ENCODE peak calls at places on chromosomes 3 and 15, in nine cellular contexts. One of them, this sample, is unnamed.
A peak's percentile ranks its signal among the peaks of the same experiment; 100 is the strongest.

GRCh38 chr3:16013563-16013962 is 160.9 kb upstream of the GALNT15 start:
- DNase-seq in transverse colon: no peak
- DNase-seq in spleen: no peak
- DNase-seq in HCT116: no peak
- DNase-seq in SK-N-MC: no peak
- DNase-seq in breast epithelium: no peak
- DNase-seq in prostate gland: no peak
- DNase-seq in HepG2: no peak
- DNase-seq in esophagus muscularis mucosa: no peak
- DNase-seq in this sample: no peak

GRCh38 chr15:72174551-72175165 is 22.9 kb downstream of the GRAMD2A start:
- DNase-seq in HCT116: no peak
- DNase-seq in breast epithelium: no peak
- DNase-seq in transverse colon: no peak
- DNase-seq in esophagus muscularis mucosa: peak; percentile 82
- DNase-seq in HepG2: no peak
- DNase-seq in SK-N-MC: no peak
- DNase-seq in prostate gland: no peak
- DNase-seq in spleen: peak; percentile 52
- DNase-seq in this sample: no peak

GRCh38 chr3:162534431-162534830 is 1037.8 kb downstream of the OTOL1 start:
- DNase-seq in breast epithelium: no peak
- DNase-seq in prostate gland: no peak
- DNase-seq in HepG2: no peak
- DNase-seq in esophagus muscularis mucosa: no peak
- DNase-seq in SK-N-MC: no peak
- DNase-seq in transverse colon: no peak
- DNase-seq in HCT116: no peak
- DNase-seq in spleen: no peak
- DNase-seq in this sample: no peak

GRCh38 chr3:55511895-55512585 is 24.9 kb upstream of the WNT5A start:
- DNase-seq in HCT116: no peak
- DNase-seq in SK-N-MC: no peak
- DNase-seq in HepG2: no peak
- DNase-seq in spleen: no peak
- DNase-seq in transverse colon: no peak
- DNase-seq in prostate gland: no peak
- DNase-seq in breast epithelium: no peak
- DNase-seq in esophagus muscularis mucosa: no peak
- DNase-seq in this sample: no peak

GRCh38 chr3:188362405-188362831 is 208.5 kb downstream of the LPP start:
- DNase-seq in HepG2: peak; percentile 73
- DNase-seq in breast epithelium: no peak
- DNase-seq in spleen: no peak
- DNase-seq in prostate gland: peak; percentile 14
- DNase-seq in esophagus muscularis mucosa: no peak
- DNase-seq in SK-N-MC: no peak
- DNase-seq in transverse colon: no peak
- DNase-seq in HCT116: peak; percentile 49
- DNase-seq in this sample: no peak

GRCh38 chr3:8318002-8318649 is 183.5 kb upstream of the LMCD1 start:
- DNase-seq in SK-N-MC: no peak
- DNase-seq in spleen: no peak
- DNase-seq in esophagus muscularis mucosa: no peak
- DNase-seq in prostate gland: no peak
- DNase-seq in HCT116: no peak
- DNase-seq in transverse colon: no peak
- DNase-seq in breast epithelium: no peak
- DNase-seq in HepG2: no peak
- DNase-seq in this sample: no peak

GRCh38 chr15:40069178-40070165 is 30.5 kb upstream of the SRP14 start:
- DNase-seq in prostate gland: peak; percentile 95
- DNase-seq in transverse colon: peak; percentile 95
- DNase-seq in HepG2: peak; percentile 76
- DNase-seq in breast epithelium: peak; percentile 99
- DNase-seq in SK-N-MC: no peak
- DNase-seq in esophagus muscularis mucosa: peak; percentile 93
- DNase-seq in spleen: peak; percentile 93
- DNase-seq in HCT116: peak; percentile 73
- DNase-seq in this sample: peak; percentile 94

GRCh38 chr3:61357902-61358301 is 106.7 kb upstream of the FHIT start:
- DNase-seq in prostate gland: no peak
- DNase-seq in SK-N-MC: no peak
- DNase-seq in spleen: no peak
- DNase-seq in transverse colon: no peak
- DNase-seq in breast epithelium: no peak
- DNase-seq in HepG2: no peak
- DNase-seq in HCT116: no peak
- DNase-seq in esophagus muscularis mucosa: no peak
- DNase-seq in this sample: no peak

GRCh38 chr3:102183623-102184022 is 251.2 kb upstream of the ZPLD1 start:
- DNase-seq in breast epithelium: no peak
- DNase-seq in HepG2: no peak
- DNase-seq in esophagus muscularis mucosa: no peak
- DNase-seq in HCT116: no peak
- DNase-seq in transverse colon: no peak
- DNase-seq in prostate gland: no peak
- DNase-seq in SK-N-MC: no peak
- DNase-seq in spleen: no peak
- DNase-seq in this sample: no peak

GRCh38 chr15:92394327-92395175 is 870 bp downstream of the ST8SIA2 start:
- DNase-seq in HepG2: no peak
- DNase-seq in breast epithelium: no peak
- DNase-seq in transverse colon: no peak
- DNase-seq in SK-N-MC: no peak
- DNase-seq in spleen: no peak
- DNase-seq in prostate gland: no peak
- DNase-seq in HCT116: no peak
- DNase-seq in esophagus muscularis mucosa: no peak
- DNase-seq in this sample: no peak

GRCh38 chr3:99579246-99579645 is 59.1 kb upstream of the COL8A1 start:
- DNase-seq in prostate gland: no peak
- DNase-seq in breast epithelium: no peak
- DNase-seq in spleen: no peak
- DNase-seq in esophagus muscularis mucosa: no peak
- DNase-seq in HCT116: no peak
- DNase-seq in HepG2: peak; percentile 4
- DNase-seq in SK-N-MC: no peak
- DNase-seq in transverse colon: no peak
- DNase-seq in this sample: no peak

GRCh38 chr3:127697531-127698240 is 24.9 kb downstream of the ABTB1 start:
- DNase-seq in transverse colon: peak; percentile 62
- DNase-seq in HCT116: peak; percentile 50
- DNase-seq in SK-N-MC: no peak
- DNase-seq in spleen: peak; percentile 90
- DNase-seq in esophagus muscularis mucosa: peak; percentile 95
- DNase-seq in HepG2: peak; percentile 58
- DNase-seq in prostate gland: peak; percentile 59
- DNase-seq in breast epithelium: no peak
- DNase-seq in this sample: peak; percentile 97

GRCh38 chr3:58044656-58045055 is 36.4 kb downstream of the FLNB start:
- DNase-seq in SK-N-MC: no peak
- DNase-seq in transverse colon: no peak
- DNase-seq in spleen: no peak
- DNase-seq in HepG2: no peak
- DNase-seq in HCT116: no peak
- DNase-seq in prostate gland: no peak
- DNase-seq in esophagus muscularis mucosa: no peak
- DNase-seq in breast epithelium: no peak
- DNase-seq in this sample: no peak

GRCh38 chr15:70806992-70807712 is 43.8 kb upstream of the UACA start:
- DNase-seq in transverse colon: peak; percentile 41
- DNase-seq in HCT116: no peak
- DNase-seq in spleen: peak; percentile 78
- DNase-seq in HepG2: no peak
- DNase-seq in breast epithelium: no peak
- DNase-seq in esophagus muscularis mucosa: no peak
- DNase-seq in SK-N-MC: no peak
- DNase-seq in prostate gland: no peak
- DNase-seq in this sample: peak; percentile 83

GRCh38 chr15:31402511-31403056 is 75.9 kb downstream of the KLF13 start:
- DNase-seq in breast epithelium: no peak
- DNase-seq in HepG2: no peak
- DNase-seq in HCT116: no peak
- DNase-seq in transverse colon: no peak
- DNase-seq in SK-N-MC: no peak
- DNase-seq in prostate gland: no peak
- DNase-seq in spleen: no peak
- DNase-seq in esophagus muscularis mucosa: no peak
- DNase-seq in this sample: peak; percentile 66

GRCh38 chr15:50183112-50183794 is 1.3 kb downstream of the SLC27A2 start:
- DNase-seq in HepG2: no peak
- DNase-seq in HCT116: no peak
- DNase-seq in esophagus muscularis mucosa: no peak
- DNase-seq in breast epithelium: no peak
- DNase-seq in spleen: no peak
- DNase-seq in prostate gland: no peak
- DNase-seq in transverse colon: no peak
- DNase-seq in SK-N-MC: no peak
- DNase-seq in this sample: no peak
- TF ChIP-seq POLR2AphosphoS5 in HepG2: no peak
- TF ChIP-seq POLR2AphosphoS5 in HCT116: no peak
- TF ChIP-seq POLR2AphosphoS5 in esophagus muscularis mucosa: no peak
- TF ChIP-seq POLR2AphosphoS5 in breast epithelium: no peak
- TF ChIP-seq POLR2AphosphoS5 in spleen: no peak
- TF ChIP-seq POLR2AphosphoS5 in prostate gland: no peak
- TF ChIP-seq POLR2AphosphoS5 in transverse colon: no peak
- TF ChIP-seq POLR2AphosphoS5 in SK-N-MC: no peak
- TF ChIP-seq POLR2AphosphoS5 in this sample: no peak

GRCh38 chr15:25067725-25068309 is 113.0 kb downstream of the SNRPN start:
- DNase-seq in SK-N-MC: no peak
- DNase-seq in esophagus muscularis mucosa: no peak
- DNase-seq in HepG2: no peak
- DNase-seq in spleen: peak; percentile 21
- DNase-seq in transverse colon: no peak
- DNase-seq in HCT116: no peak
- DNase-seq in prostate gland: no peak
- DNase-seq in breast epithelium: no peak
- DNase-seq in this sample: peak; percentile 26

GRCh38 chr15:25070357-25070963 is 115.7 kb downstream of the SNRPN start:
- DNase-seq in breast epithelium: no peak
- DNase-seq in prostate gland: no peak
- DNase-seq in HepG2: no peak
- DNase-seq in HCT116: no peak
- DNase-seq in transverse colon: no peak
- DNase-seq in esophagus muscularis mucosa: no peak
- DNase-seq in spleen: peak; percentile 31
- DNase-seq in SK-N-MC: no peak
- DNase-seq in this sample: no peak

GRCh38 chr15:25068696-25069095 is 113.9 kb downstream of the SNRPN start:
- DNase-seq in transverse colon: no peak
- DNase-seq in prostate gland: no peak
- DNase-seq in esophagus muscularis mucosa: no peak
- DNase-seq in breast epithelium: no peak
- DNase-seq in SK-N-MC: no peak
- DNase-seq in spleen: no peak
- DNase-seq in HepG2: no peak
- DNase-seq in HCT116: no peak
- DNase-seq in this sample: no peak

GRCh38 chr15:25072857-25073476 is 118.2 kb downstream of the SNRPN start:
- DNase-seq in HepG2: no peak
- DNase-seq in spleen: no peak
- DNase-seq in esophagus muscularis mucosa: no peak
- DNase-seq in SK-N-MC: no peak
- DNase-seq in breast epithelium: no peak
- DNase-seq in transverse colon: no peak
- DNase-seq in prostate gland: no peak
- DNase-seq in HCT116: no peak
- DNase-seq in this sample: no peak
- H3K9me3 ChIP-seq in HepG2: peaks cover 100% of the 10 kb centered on the region
- H3K9me3 ChIP-seq in spleen: peaks cover 100% of the 10 kb centered on the region
- H3K9me3 ChIP-seq in esophagus muscularis mucosa: peaks cover 100% of the 10 kb centered on the region
- H3K9me3 ChIP-seq in SK-N-MC: peaks cover 46% of the 10 kb centered on the region
- H3K9me3 ChIP-seq in breast epithelium: peaks cover 100% of the 10 kb centered on the region
- H3K9me3 ChIP-seq in transverse colon: peaks cover 90% of the 10 kb centered on the region
- H3K9me3 ChIP-seq in prostate gland: peaks cover 10% of the 10 kb centered on the region
- H3K9me3 ChIP-seq in HCT116: peaks cover 77% of the 10 kb centered on the region
- H3K9me3 ChIP-seq in this sample: peaks cover 97% of the 10 kb centered on the region

GRCh38 chr15:78104566-78105500 is 12.5 kb downstream of the SH2D7 start:
- DNase-seq in HepG2: no peak
- DNase-seq in SK-N-MC: no peak
- DNase-seq in spleen: peak; percentile 73
- DNase-seq in HCT116: no peak
- DNase-seq in prostate gland: no peak
- DNase-seq in breast epithelium: no peak
- DNase-seq in transverse colon: peak; percentile 12
- DNase-seq in esophagus muscularis mucosa: no peak
- DNase-seq in this sample: peak; percentile 41

GRCh38 chr15:78102211-78102610 is 9.8 kb downstream of the SH2D7 start:
- DNase-seq in SK-N-MC: no peak
- DNase-seq in esophagus muscularis mucosa: no peak
- DNase-seq in spleen: no peak
- DNase-seq in HCT116: no peak
- DNase-seq in breast epithelium: no peak
- DNase-seq in transverse colon: no peak
- DNase-seq in HepG2: no peak
- DNase-seq in prostate gland: no peak
- DNase-seq in this sample: no peak

GRCh38 chr15:78102741-78103140 is 10.4 kb downstream of the SH2D7 start:
- DNase-seq in transverse colon: peak; percentile 6
- DNase-seq in esophagus muscularis mucosa: no peak
- DNase-seq in breast epithelium: no peak
- DNase-seq in SK-N-MC: no peak
- DNase-seq in prostate gland: no peak
- DNase-seq in spleen: no peak
- DNase-seq in HCT116: no peak
- DNase-seq in HepG2: no peak
- DNase-seq in this sample: no peak

GRCh38 chr15:78104119-78104479 is 11.7 kb downstream of the SH2D7 start:
- DNase-seq in HepG2: no peak
- DNase-seq in prostate gland: no peak
- DNase-seq in esophagus muscularis mucosa: no peak
- DNase-seq in HCT116: no peak
- DNase-seq in spleen: no peak
- DNase-seq in transverse colon: no peak
- DNase-seq in breast epithelium: no peak
- DNase-seq in SK-N-MC: no peak
- DNase-seq in this sample: peak; percentile 34

GRCh38 chr15:78103406-78104118 is 11.2 kb downstream of the SH2D7 start:
- DNase-seq in SK-N-MC: no peak
- DNase-seq in spleen: peak; percentile 82
- DNase-seq in HepG2: no peak
- DNase-seq in HCT116: no peak
- DNase-seq in breast epithelium: no peak
- DNase-seq in esophagus muscularis mucosa: no peak
- DNase-seq in transverse colon: peak; percentile 61
- DNase-seq in prostate gland: no peak
- DNase-seq in this sample: peak; percentile 58
- TF ChIP-seq POLR2AphosphoS5 in SK-N-MC: no peak
- TF ChIP-seq POLR2AphosphoS5 in spleen: peak; percentile 39
- TF ChIP-seq POLR2AphosphoS5 in HepG2: no peak
- TF ChIP-seq POLR2AphosphoS5 in HCT116: no peak
- TF ChIP-seq POLR2AphosphoS5 in breast epithelium: no peak
- TF ChIP-seq POLR2AphosphoS5 in esophagus muscularis mucosa: no peak
- TF ChIP-seq POLR2AphosphoS5 in transverse colon: no peak
- TF ChIP-seq POLR2AphosphoS5 in prostate gland: no peak
- TF ChIP-seq POLR2AphosphoS5 in this sample: no peak

DNA sequence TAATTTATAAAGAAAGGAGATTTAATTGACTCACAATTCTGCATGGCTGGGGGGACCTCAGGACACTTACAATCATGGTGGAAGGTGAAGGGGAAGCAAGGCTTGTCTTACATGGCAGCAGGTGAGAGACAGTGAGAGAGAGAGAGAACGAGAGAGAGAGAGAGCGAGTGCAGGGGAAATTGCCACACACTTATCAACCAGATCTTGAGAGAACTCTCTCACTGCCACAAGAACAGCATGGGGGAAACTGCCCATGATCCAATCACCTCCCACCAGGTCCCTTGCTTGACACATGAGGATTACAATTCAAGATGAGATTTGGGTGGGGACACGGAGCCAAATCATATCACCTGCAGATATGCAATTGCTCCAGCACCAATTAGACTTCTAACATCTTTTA is 7.1 kb upstream of the RPL39L start:
- DNase-seq in transverse colon: no peak
- DNase-seq in esophagus muscularis mucosa: no peak
- DNase-seq in prostate gland: no peak
- DNase-seq in breast epithelium: no peak
- DNase-seq in spleen: no peak
- DNase-seq in SK-N-MC: no peak
- DNase-seq in HCT116: no peak
- DNase-seq in HepG2: no peak
- DNase-seq in this sample: no peak
- H3K9me3 ChIP-seq in transverse colon: peaks cover 5% of the 10 kb centered on the region
- H3K9me3 ChIP-seq in esophagus muscularis mucosa: no peaks in the 10 kb centered on the region
- H3K9me3 ChIP-seq in prostate gland: no peaks in the 10 kb centered on the region
- H3K9me3 ChIP-seq in breast epithelium: peaks cover 8% of the 10 kb centered on the region
- H3K9me3 ChIP-seq in spleen: peaks cover 9% of the 10 kb centered on the region
- H3K9me3 ChIP-seq in SK-N-MC: no peaks in the 10 kb centered on the region
- H3K9me3 ChIP-seq in HCT116: no peaks in the 10 kb centered on the region
- H3K9me3 ChIP-seq in HepG2: peaks cover 17% of the 10 kb centered on the region
- H3K9me3 ChIP-seq in this sample: no peaks in the 10 kb centered on the region